ENCODE peak calls at places on chromosomes 7 and 10, in five cellular contexts. U, G, I, K and J are unnamed samples.
A peak's percentile ranks its signal among the peaks of the same experiment; 100 is the strongest.

GRCh38 chr10:47349941-47350371 is 1.8 kb downstream of the RBP3 start:
- DNase-seq in I (no peak), K (no peak), G (no peak), U (no peak), J (no peak)

GRCh38 chr7:83835424-83835823 is 186.5 kb upstream of the SEMA3E start:
- DNase-seq in K (no peak), G (no peak), I (no peak), U (peak; percentile 8), J (no peak)

GRCh38 chr10:131891196-131891928 is 9.4 kb upstream of the PPP2R2D start:
- DNase-seq in G (no peak), I (no peak), K (no peak), U (no peak), J (no peak)

GRCh38 chr10:102491136-102491535 is 11.4 kb downstream of the ACTR1A start:
- DNase-seq in G (no peak), U (no peak), K (no peak), I (no peak), J (no peak)

GRCh38 chr10:117925369-117925768 is 121.4 kb downstream of the RAB11FIP2 start:
- DNase-seq in U (no peak), G (no peak), K (no peak), I (no peak), J (no peak)

GRCh38 chr7:35605760-35606159 is 89.2 kb downstream of the HERPUD2 start:
- DNase-seq in I (no peak), U (peak; percentile 94), G (no peak), K (no peak), J (no peak)

GRCh38 chr7:11675163-11675562 is 156.8 kb downstream of the THSD7A start:
- DNase-seq in G (no peak), I (no peak), U (no peak), K (no peak), J (no peak)

GRCh38 chr10:126017961-126018560 is 121.7 kb downstream of the FANK1 start:
- DNase-seq in K (no peak), I (no peak), U (peak; percentile 94), G (no peak), J (no peak)

GRCh38 chr7:135236727-135237126 is 3.1 kb downstream of the STRA8 start:
- DNase-seq in K (no peak), U (peak; percentile 21), I (no peak), G (no peak), J (no peak)

GRCh38 chr7:94240902-94241301 is 153.8 kb upstream of the COL1A2 start:
- DNase-seq in U (no peak), I (no peak), K (no peak), G (no peak), J (no peak)

GRCh38 chr7:28984631-28985030 is 26.5 kb upstream of the TRIL start:
- DNase-seq in K (no peak), G (no peak), I (no peak), U (peak; percentile 81), J (peak; percentile 19)

GRCh38 chr10:114754445-114755320 is 66.9 kb upstream of the FHIP2A start:
- DNase-seq in U (peak; percentile 53), G (no peak), I (no peak), K (no peak), J (no peak)

GRCh38 chr7:158315881-158316280 is 271.7 kb downstream of the PTPRN2 start:
- DNase-seq in U (no peak), G (no peak), K (no peak), I (no peak), J (peak; percentile 74)

GRCh38 chr7:79911420-79911819 is 223.2 kb upstream of the GNAI1 start:
- DNase-seq in G (no peak), U (no peak), K (no peak), I (no peak), J (no peak)

GRCh38 chr7:150901160-150902035 is 49.1 kb downstream of the AOC1 start:
- DNase-seq in K (no peak), G (peak; percentile 91), I (no peak), U (no peak), J (no peak)